ENCODE peak calls at places on chromosomes 11 and 22, in four cellular contexts. D is GM12878, Y is HepG2, T is K562. A is an unnamed sample.
A peak's percentile ranks its signal among the peaks of the same experiment; 100 is the strongest.

GRCh38 chr11:122656631-122657101 is 1.1 kb downstream of the UBASH3B start:
- DNase-seq in T (no peak), D (no peak), Y (no peak), A (no peak)

GRCh38 chr22:18024276-18024939 is at the start of gene MICAL3:
- DNase-seq in T (peak; percentile 68), D (no peak), Y (no peak), A (peak; percentile 93)

GRCh38 chr11:102794382-102794781 is 3.6 kb downstream of the MMP1 start:
- DNase-seq in T (peak; percentile 19), Y (peak; percentile 44), D (no peak), A (peak; percentile 15)

GRCh38 chr11:130674686-130675085 is 226.2 kb downstream of the ADAMTS15 start:
- DNase-seq in T (no peak), D (no peak), Y (no peak), A (no peak)

GRCh38 chr11:36449566-36450390 is 60.3 kb downstream of the TRAF6 start:
- DNase-seq in D (no peak), T (no peak), Y (no peak), A (no peak)

GRCh38 chr22:43094085-43094484 is 4.9 kb upstream of the TTLL1 start:
- DNase-seq in D (no peak), Y (peak; percentile 78), T (no peak), A (no peak)

GRCh38 chr11:59201376-59201775 is 11.4 kb downstream of the MPEG1 start:
- DNase-seq in Y (peak; percentile 21), T (peak; percentile 27), D (no peak), A (no peak)

GRCh38 chr22:42792453-42792908 is 64.6 kb downstream of the ARFGAP3 start:
- DNase-seq in D (no peak), T (no peak), Y (no peak), A (no peak)

GRCh38 chr22:28795932-28796856 is 4.2 kb downstream of the XBP1 start:
- DNase-seq in D (no peak), Y (no peak), T (no peak), A (no peak)

GRCh38 chr11:33936745-33937612 is 45.1 kb upstream of the LMO2 start:
- DNase-seq in D (no peak), Y (no peak), T (peak; percentile 69), A (no peak)

GRCh38 chr22:22424956-22425355 is 83.6 kb downstream of the ZNF280B start:
- DNase-seq in Y (no peak), D (no peak), T (no peak), A (no peak)

GRCh38 chr11:129460714-129461113 is 85.1 kb downstream of the BARX2 start:
- DNase-seq in Y (peak; percentile 53), D (no peak), T (no peak), A (no peak)

GRCh38 chr11:68213135-68213515 is at the start of gene KMT5B:
- DNase-seq in Y (no peak), T (no peak), D (no peak), A (peak; percentile 78)

GRCh38 chr11:128931066-128931465 is 11.6 kb downstream of the TP53AIP1 start:
- DNase-seq in Y (no peak), D (no peak), T (no peak), A (no peak)

GRCh38 chr11:10429526-10429925 is 25.5 kb upstream of the AMPD3 start:
- DNase-seq in T (no peak), D (no peak), Y (no peak), A (no peak)

GRCh38 chr22:20118572-20119020 is 1.6 kb upstream of the TRMT2A start:
- DNase-seq in D (no peak), T (peak; percentile 82), Y (no peak), A (no peak)

GRCh38 chr11:27720277-27720830 is 20.1 kb upstream of the BDNF start:
- DNase-seq in D (no peak), Y (no peak), T (peak; percentile 52), A (peak; percentile 62)

GRCh38 chr11:120719348-120719747 is 207.8 kb downstream of the GRIK4 start:
- DNase-seq in T (no peak), Y (no peak), D (no peak), A (no peak)

GRCh38 chr11:18522388-18522787 is 4.4 kb downstream of the TSG101 start:
- DNase-seq in D (no peak), T (no peak), Y (peak; percentile 20), A (peak; percentile 11)

GRCh38 chr11:11709447-11710239 is 87.8 kb upstream of the GALNT18 start:
- DNase-seq in T (no peak), D (peak; percentile 1), Y (no peak), A (no peak)

GRCh38 chr11:8355418-8355742 is 91.7 kb upstream of the LMO1 start:
- DNase-seq in D (no peak), T (no peak), Y (no peak), A (no peak)

GRCh38 chr11:111961389-111962300 is 24.5 kb downstream of the DIXDC1 start:
- DNase-seq in Y (no peak), D (no peak), T (no peak), A (no peak)

GRCh38 chr11:131980878-131981668 is 610.7 kb downstream of the NTM start:
- DNase-seq in Y (no peak), D (no peak), T (no peak), A (no peak)

GRCh38 chr11:125091247-125091876 is 20.1 kb downstream of the TMEM218 start:
- DNase-seq in T (peak; percentile 72), D (no peak), Y (peak; percentile 47), A (peak; percentile 90)

GRCh38 chr22:48840112-48840949 is 987.3 kb downstream of the BRD1 start:
- DNase-seq in T (no peak), Y (no peak), D (no peak), A (no peak)

GRCh38 chr11:86056262-86056911 is 12.5 kb downstream of the PICALM start:
- DNase-seq in T (no peak), Y (no peak), D (no peak), A (no peak)

GRCh38 chr11:88179141-88179540 is 3.9 kb upstream of the RAB38 start:
- DNase-seq in T (no peak), Y (no peak), D (peak; percentile 78), A (no peak)

GRCh38 chr22:49426098-49426497 is 401.6 kb downstream of the BRD1 start:
- DNase-seq in T (no peak), D (no peak), Y (no peak), A (no peak)

GRCh38 chr11:88169481-88169880 is 5.8 kb downstream of the RAB38 start:
- DNase-seq in Y (no peak), D (no peak), T (no peak), A (no peak)

GRCh38 chr11:44826922-44827643 is 100.3 kb downstream of the TSPAN18 start:
- DNase-seq in T (no peak), Y (no peak), D (no peak), A (no peak)
- TF ChIP-seq MXI1 in T (no peak), Y (no peak), D (no peak), A (no peak)

GRCh38 chr22:30224161-30224857 is 22.2 kb downstream of the LIF start:
- DNase-seq in T (no peak), D (peak; percentile 27), Y (no peak), A (no peak)
- TF ChIP-seq POLR2AphosphoS5 in T (no peak), D (no peak), Y (no peak), A (no peak)

DNA sequence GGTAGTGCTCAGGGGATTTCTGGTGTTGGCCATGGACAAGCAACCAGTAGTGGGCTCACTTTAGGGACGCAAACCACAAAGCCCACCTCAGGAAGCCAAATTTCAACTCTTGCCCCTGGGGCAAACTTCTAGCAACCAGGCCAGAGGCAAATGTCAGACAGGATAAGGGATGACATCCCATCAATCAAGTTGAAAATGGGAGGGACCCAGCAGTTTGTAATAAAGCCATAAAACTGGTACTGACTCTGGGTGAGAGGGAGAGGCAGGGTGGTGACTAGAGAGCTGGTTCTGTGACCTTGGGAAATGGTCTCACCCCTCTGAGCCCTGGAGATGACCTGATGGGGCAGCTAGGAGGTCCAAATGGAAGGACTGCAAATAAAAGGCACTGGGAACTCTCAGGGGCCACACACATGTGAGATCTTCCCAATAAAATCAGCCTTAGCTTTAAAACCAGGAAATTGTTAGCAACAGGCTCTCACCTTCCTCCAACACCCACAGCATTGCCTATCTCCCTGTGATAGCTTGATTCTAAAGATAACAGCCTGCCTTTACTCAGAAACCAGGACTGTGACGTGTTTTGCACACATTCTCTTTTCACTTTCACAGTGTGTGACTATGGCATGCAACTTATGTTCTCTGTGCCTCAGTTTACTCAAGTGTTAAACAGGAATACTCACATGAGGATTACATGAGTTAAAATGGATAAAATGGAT is 6.4 kb upstream of the TBC1D10A start:
- DNase-seq in T (no peak), D (no peak), Y (no peak), A (no peak)
- H3K36me3 ChIP-seq in T (peaks cover 74% of the 10 kb centered on the region), D (peaks cover 40% of the 10 kb centered on the region), Y (peaks cover 39% of the 10 kb centered on the region), A (peaks cover 69% of the 10 kb centered on the region)

DNA sequence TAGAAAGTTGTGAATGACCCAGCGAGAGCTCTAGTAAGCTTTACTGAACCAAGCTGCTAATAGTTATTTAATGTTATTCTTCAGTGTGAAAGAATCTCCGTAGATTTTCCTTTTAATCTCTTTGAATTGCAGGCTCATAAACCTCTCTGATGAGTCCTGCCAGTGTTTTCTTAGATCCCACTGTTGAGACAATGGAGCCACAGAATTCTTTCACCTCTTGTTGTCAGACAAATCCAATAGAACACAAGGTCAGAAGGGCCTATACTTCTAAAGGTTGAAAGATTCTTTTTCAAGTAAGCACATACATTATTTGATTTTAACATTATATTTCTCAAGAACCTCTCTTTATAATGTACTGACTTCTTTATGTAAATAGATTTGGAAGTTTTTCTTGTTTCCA is 52.2 kb downstream of the DNAJC24 start:
- DNase-seq in Y (peak; percentile 5), D (no peak), T (no peak), A (no peak)
- TF ChIP-seq MXI1 in Y (no peak), D (no peak), T (no peak), A (no peak)

GRCh38 chr11:62400281-62400680 is 18.6 kb upstream of the SCGB1A1 start:
- DNase-seq in Y (no peak), D (no peak), T (no peak), A (no peak)

GRCh38 chr11:62399868-62400245 is 19.0 kb upstream of the SCGB1A1 start:
- DNase-seq in T (no peak), Y (no peak), D (no peak), A (no peak)

GRCh38 chr11:62399172-62399867 is 19.5 kb upstream of the SCGB1A1 start:
- DNase-seq in T (no peak), D (no peak), Y (no peak), A (no peak)

GRCh38 chr11:62395885-62396778 is 22.7 kb upstream of the SCGB1A1 start:
- DNase-seq in T (no peak), Y (no peak), D (no peak), A (no peak)

GRCh38 chr11:62398011-62398994 is 20.5 kb upstream of the SCGB1A1 start:
- DNase-seq in T (peak; percentile 80), D (no peak), Y (peak; percentile 54), A (peak; percentile 69)
- TF ChIP-seq POLR2AphosphoS5 in T (no peak), D (no peak), Y (no peak), A (peak; percentile 83)

GRCh38 chr22:35333220-35333619 is 33.5 kb downstream of the TOM1 start:
- DNase-seq in D (no peak), T (no peak), Y (no peak), A (no peak)
- H3K36me3 ChIP-seq in D (peaks cover 28% of the 10 kb centered on the region), T (peaks cover 41% of the 10 kb centered on the region), Y (peaks cover 39% of the 10 kb centered on the region), A (peaks cover 14% of the 10 kb centered on the region)

GRCh38 chr11:2870955-2871720 is 14.4 kb downstream of the CDKN1C start:
- DNase-seq in D (no peak), Y (no peak), T (no peak), A (no peak)
- TF ChIP-seq MXI1 in D (no peak), Y (no peak), T (no peak), A (no peak)

DNA sequence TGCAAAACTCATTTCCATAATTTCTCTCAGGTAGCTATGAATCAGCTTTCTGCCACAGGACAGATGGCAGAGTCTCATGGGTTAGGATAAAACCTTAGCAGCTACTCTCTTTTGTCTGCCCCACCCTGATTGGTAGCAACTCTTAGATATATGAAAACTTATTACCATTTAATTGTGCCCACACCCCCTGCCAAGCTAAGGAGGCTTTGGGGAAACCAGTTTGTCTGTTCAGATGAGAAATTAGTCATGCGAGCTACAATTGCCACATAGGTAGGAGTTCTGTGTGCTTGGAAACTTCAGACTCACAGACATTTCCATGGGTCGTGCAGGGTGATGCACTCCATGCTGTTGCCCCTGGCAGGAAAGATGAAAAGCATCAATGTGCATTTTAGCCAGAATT is 39.9 kb downstream of the CD44 start:
- DNase-seq in D (no peak), Y (no peak), T (no peak), A (no peak)
- TF ChIP-seq POLR2AphosphoS5 in D (no peak), Y (no peak), T (no peak), A (no peak)